ENCODE peak calls at places on chromosome 10, in ten cellular contexts. I, K, H, X, S, P, C, D, E and U are unnamed samples.
A peak's percentile ranks its signal among the peaks of the same experiment; 100 is the strongest.

GRCh38 chr10:125060851-125061556 is 99.4 kb downstream of the CTBP2 start:
- DNase-seq in C (peak; percentile 78), E (peak; percentile 86), X (peak; percentile 87), D (peak; percentile 85), I (peak; percentile 67), H (peak; percentile 88), K (no peak), P (peak; percentile 82), S (peak; percentile 92), U (peak; percentile 95)

GRCh38 chr10:113347508-113347907 is 205.3 kb upstream of the HABP2 start:
- DNase-seq in S (no peak), E (peak; percentile 36), D (no peak), H (peak; percentile 31), P (no peak), C (no peak), K (no peak), X (no peak), I (no peak), U (no peak)

GRCh38 chr10:22606164-22606614 is 108.2 kb downstream of the PIP4K2A start:
- DNase-seq in C (no peak), X (no peak), H (no peak), D (no peak), I (peak; percentile 58), E (no peak), K (no peak), P (no peak), S (no peak), U (no peak)

GRCh38 chr10:18290651-18291313 is 150.6 kb downstream of the CACNB2 start:
- DNase-seq in P (no peak), D (no peak), I (no peak), X (no peak), C (no peak), S (no peak), E (no peak), K (no peak), H (no peak), U (no peak)

GRCh38 chr10:35336921-35337741 is 822 bp downstream of the CCNY start:
- DNase-seq in H (peak; percentile 47), I (no peak), K (no peak), X (no peak), D (peak; percentile 61), C (peak; percentile 39), P (no peak), E (peak; percentile 28), S (peak; percentile 85), U (peak; percentile 82)

GRCh38 chr10:8311526-8312070 is 257.1 kb downstream of the GATA3 start:
- DNase-seq in X (no peak), P (no peak), D (no peak), I (no peak), K (no peak), H (no peak), C (no peak), E (no peak), S (no peak), U (no peak)

GRCh38 chr10:124995605-124996004 is 53.7 kb downstream of the ZRANB1 start:
- DNase-seq in X (peak; percentile 53), D (no peak), S (no peak), I (no peak), K (no peak), C (no peak), H (no peak), E (no peak), P (no peak), U (no peak)

GRCh38 chr10:20147679-20148078 is 331.4 kb downstream of the PLXDC2 start:
- DNase-seq in C (no peak), X (no peak), D (no peak), P (no peak), E (no peak), K (no peak), H (no peak), I (no peak), S (no peak), U (no peak)

GRCh38 chr10:3887404-3887803 is 102.4 kb upstream of the KLF6 start:
- DNase-seq in X (no peak), D (no peak), I (no peak), C (no peak), S (no peak), H (no peak), E (no peak), P (no peak), K (no peak), U (no peak)

GRCh38 chr10:26213157-26213780 is 3.3 kb upstream of the GAD2 start:
- DNase-seq in D (no peak), X (no peak), I (no peak), K (no peak), P (no peak), E (no peak), H (no peak), C (peak; percentile 58), S (no peak), U (no peak)

GRCh38 chr10:124030711-124031110 is 62.7 kb downstream of the CHST15 start:
- DNase-seq in C (no peak), H (no peak), K (no peak), I (no peak), E (no peak), S (peak; percentile 58), D (no peak), X (no peak), P (no peak), U (no peak)

GRCh38 chr10:29081971-29082699 is 206.7 kb upstream of the LYZL1 start:
- DNase-seq in P (no peak), I (no peak), C (no peak), S (no peak), X (no peak), E (peak; percentile 11), K (no peak), H (no peak), D (no peak), U (no peak)

DNA sequence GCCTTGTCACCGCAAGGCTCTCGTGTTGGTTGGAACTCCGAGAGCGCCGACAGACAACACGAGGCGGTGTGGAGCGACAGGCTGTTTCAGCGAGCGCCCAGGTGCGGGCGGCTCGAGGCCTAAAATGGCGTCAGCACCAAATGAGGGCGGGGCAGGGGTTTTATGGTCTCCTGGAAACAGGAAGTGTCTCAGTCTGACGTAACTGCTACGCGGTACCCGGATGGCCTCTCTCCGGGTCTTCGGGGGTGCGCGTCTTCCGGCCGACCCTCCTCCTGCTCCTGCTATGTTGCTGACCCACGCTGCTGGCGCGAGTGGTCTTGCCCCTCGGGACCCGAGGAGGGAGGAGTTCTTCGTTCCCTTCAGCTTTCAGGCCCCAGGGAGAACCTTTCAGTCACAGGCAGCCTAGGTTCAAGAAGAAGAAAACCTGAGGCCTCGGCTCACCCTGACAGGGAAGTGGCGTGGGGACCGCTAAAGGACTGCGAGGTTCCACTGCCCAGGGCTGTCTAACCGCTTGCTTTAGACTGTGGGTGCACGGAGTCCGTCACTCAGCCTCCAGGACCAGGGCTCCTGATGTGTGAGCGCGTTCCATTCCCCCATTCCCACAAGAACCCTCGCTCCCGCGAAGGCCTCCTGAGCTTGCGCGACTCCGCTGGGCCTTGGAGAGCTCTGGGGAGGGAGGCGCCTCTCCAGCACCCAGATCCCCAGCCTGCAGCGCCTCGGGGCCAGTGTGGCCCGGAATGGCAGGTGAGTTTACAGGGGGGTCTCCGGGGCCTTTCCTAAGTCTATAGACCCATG is 77.3 kb downstream of the GLRX3 start:
- DNase-seq in X (no peak), I (no peak), P (no peak), H (no peak), E (no peak), D (no peak), K (no peak), S (no peak), C (no peak), U (no peak)
- H3K4me1 ChIP-seq in X (no peaks in the 10 kb centered on the region), I (no peaks in the 10 kb centered on the region), P (no peaks in the 10 kb centered on the region), H (no peaks in the 10 kb centered on the region), E (no peaks in the 10 kb centered on the region), D (no peaks in the 10 kb centered on the region), K (no peaks in the 10 kb centered on the region), S (no peaks in the 10 kb centered on the region), C (no peaks in the 10 kb centered on the region), U (no peaks in the 10 kb centered on the region)

DNA sequence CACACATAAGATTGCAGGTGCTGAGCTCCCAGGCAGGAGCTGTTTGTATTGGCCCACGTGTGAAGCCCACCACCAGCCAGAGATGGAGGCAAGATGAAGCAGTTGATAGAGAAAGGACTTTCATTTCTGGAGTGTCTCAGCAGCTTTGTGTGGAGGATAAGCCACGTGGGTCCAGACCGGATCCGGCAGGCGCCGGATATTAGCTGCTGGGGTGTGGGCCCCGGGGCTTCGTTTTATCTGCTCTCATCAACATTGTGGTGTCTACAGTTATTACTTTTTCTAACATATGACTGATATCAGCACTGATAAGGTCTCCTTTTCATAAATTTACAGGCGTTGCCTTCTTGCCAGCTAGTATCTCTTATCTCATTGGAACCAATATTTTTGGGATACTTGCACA is 25.5 kb downstream of the SLC18A2 start:
- DNase-seq in P (no peak), H (no peak), E (no peak), I (no peak), K (no peak), C (no peak), S (no peak), D (no peak), X (no peak), U (no peak)
- TF ChIP-seq CTCF in P (no peak), H (no peak), E (no peak), I (no peak), K (no peak), C (no peak), S (no peak), D (no peak), X (no peak), U (no peak)

DNA sequence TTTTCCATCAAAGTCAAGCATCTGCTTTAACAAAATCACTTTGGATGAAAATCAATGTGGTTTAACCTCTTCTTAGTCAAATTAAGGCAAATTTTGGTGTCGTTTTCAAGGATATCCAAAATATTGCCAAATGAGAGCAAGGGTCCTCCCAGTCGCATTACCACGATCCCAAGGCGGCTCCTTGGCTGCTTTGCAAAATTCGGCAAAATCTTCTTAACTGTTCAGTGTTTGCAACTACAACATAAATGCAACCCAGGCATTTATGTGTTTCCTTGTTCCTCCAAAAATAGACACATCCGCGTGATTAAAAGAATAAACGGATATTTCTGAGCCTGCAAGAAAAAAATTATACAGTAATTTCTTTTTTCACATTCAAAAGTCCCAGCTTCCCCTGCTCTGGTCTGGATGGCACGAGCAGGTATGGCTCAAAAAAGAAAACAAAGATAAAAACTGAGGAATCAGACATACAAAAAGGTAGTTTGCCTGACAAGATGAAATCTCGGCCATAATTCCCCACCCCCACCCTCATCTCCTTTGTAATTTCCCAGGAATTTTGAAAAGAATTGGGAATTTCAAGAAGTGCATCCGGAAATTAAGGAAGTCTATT is 6.1 kb downstream of the SKIDA1 start:
- DNase-seq in I (no peak), K (no peak), S (no peak), D (no peak), E (no peak), C (no peak), P (no peak), X (no peak), H (no peak), U (no peak)
- H3K4me1 ChIP-seq in I (peaks cover 15% of the 10 kb centered on the region), K (peaks cover 32% of the 10 kb centered on the region), S (no peaks in the 10 kb centered on the region), D (peaks cover 8% of the 10 kb centered on the region), E (peaks cover 24% of the 10 kb centered on the region), C (peaks cover 9% of the 10 kb centered on the region), P (peaks cover 69% of the 10 kb centered on the region), X (peaks cover 38% of the 10 kb centered on the region), H (peaks cover 40% of the 10 kb centered on the region), U (peaks cover 75% of the 10 kb centered on the region)

DNA sequence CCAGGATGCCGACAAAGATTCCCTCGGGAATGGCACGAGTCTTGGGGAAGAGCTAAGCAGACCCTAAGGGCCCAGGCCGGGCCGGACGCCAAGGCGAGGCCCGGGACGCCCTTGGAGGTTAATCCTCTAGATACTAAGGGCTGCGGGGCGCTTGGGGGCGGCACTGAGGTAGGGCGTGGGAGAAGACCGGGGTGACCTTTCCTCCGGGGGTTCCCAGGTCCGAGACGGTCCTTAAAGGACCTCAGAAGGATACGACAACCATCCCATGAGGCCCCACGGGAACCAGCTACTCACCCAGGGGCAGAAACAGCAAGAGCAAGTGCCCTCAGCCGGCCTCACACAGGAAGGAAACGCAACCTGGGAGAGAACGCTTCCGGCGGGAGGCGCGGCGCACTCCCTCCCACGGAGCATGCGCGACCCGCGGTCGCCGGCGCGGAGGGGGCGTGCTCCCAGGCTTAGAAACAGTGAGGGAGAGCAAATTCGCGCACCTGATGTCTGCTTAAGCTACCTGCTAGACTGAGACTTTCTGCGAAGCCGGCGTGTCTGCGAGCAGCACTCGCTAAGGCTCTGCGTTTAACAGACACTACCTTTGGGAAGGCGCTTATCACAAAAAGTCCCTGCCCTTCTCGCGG is at the start of gene ATAD1:
- DNase-seq in D (peak; percentile 82), E (peak; percentile 82), H (peak; percentile 89), S (peak; percentile 93), X (peak; percentile 83), K (peak; percentile 76), C (peak; percentile 90), P (peak; percentile 55), I (peak; percentile 43), U (peak; percentile 84)
- TF ChIP-seq CTCF in D (peak; percentile 20), E (peak; percentile 51), H (peak; percentile 34), S (no peak), X (peak; percentile 51), K (peak; percentile 48), C (peak; percentile 38), P (peak; percentile 28), I (no peak), U (peak; percentile 13)